ENCODE peak calls at places on chromosomes 7 and 10, in seven cellular contexts. Z, E, U, L, G, N and B are unnamed samples.

GRCh38 chr10:89566095-89566950 is 30.9 kb upstream of the SLC16A12 start:
- DNase-seq in Z (no peak), E (no peak), U (no peak), L (no peak), G (no peak), N (no peak), B (no peak)

GRCh38 chr7:121503039-121503438 is 106.9 kb upstream of the FAM3C start:
- DNase-seq in Z (no peak), E (no peak), U (no peak), L (no peak), G (no peak), N (no peak), B (no peak)

GRCh38 chr7:118949031-118949430 is 724.5 kb downstream of the ANKRD7 start:
- DNase-seq in Z (no peak), E (peak; percentile 1), U (no peak), L (no peak), G (peak; percentile 8), N (no peak), B (no peak)

GRCh38 chr10:47243791-47244190 is 56.2 kb upstream of the GDF10 start:
- DNase-seq in Z (no peak), E (no peak), U (no peak), L (no peak), G (no peak), N (no peak), B (no peak)

GRCh38 chr10:33122014-33122788 is 164.2 kb upstream of the ITGB1 start:
- DNase-seq in Z (no peak), E (peak; percentile 94), U (no peak), L (no peak), G (peak; percentile 96), N (no peak), B (no peak)

GRCh38 chr7:117247809-117248208 is 75.0 kb downstream of the WNT2 start:
- DNase-seq in Z (no peak), E (peak; percentile 48), U (no peak), L (no peak), G (peak; percentile 26), N (no peak), B (no peak)

GRCh38 chr7:5620459-5620881 is 161.0 kb downstream of the RNF216 start:
- DNase-seq in Z (no peak), E (no peak), U (no peak), L (no peak), G (no peak), N (no peak), B (no peak)

GRCh38 chr10:114917927-114918672 is 19.9 kb upstream of the TRUB1 start:
- DNase-seq in Z (no peak), E (peak; percentile 37), U (no peak), L (no peak), G (peak; percentile 78), N (no peak), B (no peak)

GRCh38 chr7:151201344-151201743 is 8.9 kb downstream of the H2BK1 start:
- DNase-seq in Z (no peak), E (no peak), U (no peak), L (no peak), G (no peak), N (no peak), B (no peak)

GRCh38 chr7:151195616-151196450 is 8.8 kb upstream of the ASB10 start:
- DNase-seq in Z (no peak), E (no peak), U (no peak), L (no peak), G (no peak), N (no peak), B (no peak)

GRCh38 chr7:151194188-151194587 is 7.1 kb upstream of the ASB10 start:
- DNase-seq in Z (no peak), E (no peak), U (no peak), L (no peak), G (no peak), N (no peak), B (no peak)

GRCh38 chr7:151199196-151199874 is 11.0 kb downstream of the H2BK1 start:
- DNase-seq in Z (no peak), E (no peak), U (no peak), L (no peak), G (no peak), N (no peak), B (no peak)

GRCh38 chr7:151197932-151198331 is 10.9 kb upstream of the ASB10 start:
- DNase-seq in Z (no peak), E (no peak), U (no peak), L (no peak), G (no peak), N (no peak), B (no peak)
- TF ChIP-seq CTCF in Z (no peak), E (no peak), U (no peak), L (no peak), G (no peak), N (no peak), B (no peak)

GRCh38 chr7:149006345-149006725 is 22.0 kb downstream of the PDIA4 start:
- DNase-seq in Z (no peak), E (no peak), U (no peak), L (no peak), G (no peak), N (no peak), B (no peak)

GRCh38 chr7:149005427-149006344 is 22.6 kb downstream of the PDIA4 start:
- DNase-seq in Z (peak; percentile 69), E (peak; percentile 55), U (no peak), L (peak; percentile 73), G (peak; percentile 63), N (peak; percentile 43), B (peak; percentile 74)

GRCh38 chr7:149003018-149003417 is 25.3 kb downstream of the PDIA4 start:
- DNase-seq in Z (no peak), E (no peak), U (no peak), L (no peak), G (no peak), N (no peak), B (no peak)

GRCh38 chr7:149003560-149004305 is 24.6 kb downstream of the PDIA4 start:
- DNase-seq in Z (no peak), E (no peak), U (no peak), L (no peak), G (no peak), N (no peak), B (no peak)

DNA sequence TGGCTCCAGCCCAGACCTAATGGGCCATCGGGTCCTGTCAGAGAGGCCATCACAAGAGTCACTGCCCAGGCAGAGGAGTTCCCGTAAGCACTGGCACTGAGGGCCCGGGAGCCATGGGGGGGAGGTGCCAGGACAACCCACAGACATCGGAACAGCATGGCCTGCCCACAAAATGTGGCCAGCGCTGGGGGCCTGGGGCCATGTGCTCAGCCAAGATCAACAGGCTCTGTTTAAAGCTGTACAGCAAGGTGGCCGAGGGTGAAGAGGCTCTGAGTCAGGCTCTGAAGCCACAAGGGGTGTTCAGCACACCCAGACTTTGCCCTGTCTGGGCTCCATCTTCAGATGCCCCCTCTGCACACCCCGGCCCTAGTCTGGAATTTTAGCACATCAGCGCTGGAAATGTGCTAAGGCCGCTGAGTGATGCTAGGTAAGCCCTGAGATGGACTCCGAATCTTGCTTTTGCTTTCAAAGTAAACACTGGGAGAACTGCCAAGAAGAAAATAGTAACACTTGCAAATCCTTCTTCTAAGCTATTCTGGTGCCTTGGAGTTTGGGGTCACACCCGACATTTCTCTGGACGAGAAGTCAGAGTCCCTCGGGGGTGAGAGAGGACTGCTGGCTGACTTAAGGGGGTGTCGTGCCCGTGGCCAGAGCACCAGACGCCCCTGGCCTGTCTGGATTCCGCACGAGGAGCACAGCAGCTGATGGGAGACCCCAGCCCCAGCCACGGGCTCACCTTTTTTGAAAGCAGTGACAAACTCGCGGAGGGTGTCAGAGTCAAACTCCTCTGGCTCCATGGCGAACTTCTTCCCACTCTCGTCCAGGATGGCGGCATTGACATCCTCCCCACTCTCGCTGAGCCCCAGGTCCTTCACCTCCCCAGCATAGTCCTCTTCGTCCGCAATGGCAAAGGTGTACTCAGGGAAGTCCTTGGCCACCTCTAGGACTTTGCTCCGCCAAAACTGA is 23.6 kb downstream of the PDIA4 start:
- DNase-seq in Z (no peak), E (no peak), U (no peak), L (no peak), G (peak; percentile 19), N (no peak), B (no peak)
- TF ChIP-seq CTCF in Z (no peak), E (no peak), U (no peak), L (no peak), G (no peak), N (no peak), B (no peak)

GRCh38 chr10:58414270-58415041 is 29.2 kb downstream of the TFAM start:
- DNase-seq in Z (no peak), E (peak; percentile 80), U (no peak), L (no peak), G (peak; percentile 85), N (no peak), B (no peak)

GRCh38 chr10:58415757-58416156 is 30.5 kb downstream of the TFAM start:
- DNase-seq in Z (no peak), E (no peak), U (no peak), L (no peak), G (no peak), N (no peak), B (no peak)

GRCh38 chr10:58409956-58410610 is 24.9 kb downstream of the TFAM start:
- DNase-seq in Z (no peak), E (no peak), U (no peak), L (no peak), G (no peak), N (no peak), B (no peak)

GRCh38 chr10:58412502-58412961 is 27.3 kb downstream of the TFAM start:
- DNase-seq in Z (no peak), E (peak; percentile 63), U (no peak), L (no peak), G (peak; percentile 96), N (no peak), B (no peak)
- TF ChIP-seq CTCF in Z (no peak), E (no peak), U (no peak), L (no peak), G (peak; percentile 18), N (no peak), B (no peak)

GRCh38 chr7:23105086-23105643 is 420 bp upstream of the KLHL7 start:
- DNase-seq in Z (no peak), E (no peak), U (no peak), L (no peak), G (no peak), N (no peak), B (no peak)

GRCh38 chr7:23106801-23107713 is 1.5 kb downstream of the KLHL7 start:
- DNase-seq in Z (no peak), E (peak; percentile 14), U (no peak), L (no peak), G (peak; percentile 22), N (no peak), B (no peak)

GRCh38 chr7:23107781-23108180 is 2.2 kb downstream of the KLHL7 start:
- DNase-seq in Z (no peak), E (no peak), U (no peak), L (no peak), G (no peak), N (no peak), B (no peak)

GRCh38 chr7:23106491-23106800 is 861 bp downstream of the KLHL7 start:
- DNase-seq in Z (peak; percentile 51), E (no peak), U (no peak), L (peak; percentile 33), G (no peak), N (no peak), B (no peak)

DNA sequence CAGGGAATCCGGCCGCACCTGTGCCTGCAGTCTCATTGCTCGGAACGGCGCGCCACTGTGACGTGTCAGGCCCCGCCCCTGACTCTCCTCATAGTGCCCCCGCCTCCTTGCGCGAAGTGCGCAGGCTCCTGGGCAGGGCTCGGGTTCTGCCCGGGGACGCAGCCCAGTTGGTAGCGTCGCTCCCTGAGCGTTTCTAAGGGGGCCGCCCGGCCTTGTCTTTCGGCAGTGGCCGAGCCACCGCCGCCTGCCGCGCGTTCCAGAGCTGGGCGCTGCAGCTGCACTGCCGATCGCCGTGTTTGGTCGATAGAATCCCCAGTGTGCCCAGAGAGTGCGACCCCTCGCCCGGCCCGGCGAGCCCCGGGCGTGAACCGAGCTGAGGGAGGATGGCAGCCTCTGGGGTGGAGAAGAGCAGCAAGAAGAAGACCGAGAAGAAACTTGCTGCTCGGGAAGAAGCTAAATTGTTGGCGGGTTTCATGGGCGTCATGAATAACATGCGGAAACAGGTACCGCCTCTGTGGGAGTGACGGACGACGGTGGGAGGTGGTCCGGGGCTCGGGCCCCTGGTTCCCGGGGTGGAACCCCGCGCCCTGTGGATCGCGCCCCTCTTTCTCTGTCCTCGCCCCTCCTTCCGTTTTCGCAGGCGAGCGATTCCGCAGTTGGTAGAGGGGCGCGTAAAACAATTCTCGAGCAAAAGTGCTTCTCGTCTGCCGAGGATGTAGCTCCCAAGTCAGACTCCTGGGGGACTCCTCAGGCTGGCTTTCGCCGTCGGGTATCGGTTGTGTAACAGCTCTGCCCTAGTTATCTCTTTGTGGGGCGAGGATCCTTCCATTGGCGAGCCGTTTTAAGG is at the start of gene KLHL7:
- DNase-seq in Z (peak; percentile 98), E (peak; percentile 87), U (peak; percentile 65), L (peak; percentile 93), G (peak; percentile 92), N (peak; percentile 82), B (peak; percentile 98)
- TF ChIP-seq CTCF in Z (no peak), E (peak; percentile 20), U (no peak), L (no peak), G (peak; percentile 19), N (no peak), B (no peak)